ENCODE peak calls at places on chromosomes 11 and 22, in nine cellular contexts. One of them, this sample, is unnamed.

GRCh38 chr22:48227341-48228018 is 1465.0 kb downstream of the TBC1D22A start:
- DNase-seq in right atrium auricular region: peak; percentile 28
- DNase-seq in activated CD4-positive, alpha-beta T cell treated with anti-CD3 and anti-CD28 coated beads for 24 hours: no peak
- DNase-seq in caudate nucleus: no peak
- DNase-seq in hippocampal formation: no peak
- DNase-seq in AG09319: no peak
- DNase-seq in left cardiac atrium: no peak
- DNase-seq in RWPE1: no peak
- DNase-seq in non-pigmented ciliary epithelial cell: no peak
- DNase-seq in this sample: no peak

GRCh38 chr11:70739811-70740474 is 341.6 kb downstream of the CTTN start:
- DNase-seq in right atrium auricular region: no peak
- DNase-seq in activated CD4-positive, alpha-beta T cell treated with anti-CD3 and anti-CD28 coated beads for 24 hours: no peak
- DNase-seq in caudate nucleus: no peak
- DNase-seq in hippocampal formation: no peak
- DNase-seq in AG09319: no peak
- DNase-seq in left cardiac atrium: no peak
- DNase-seq in RWPE1: no peak
- DNase-seq in non-pigmented ciliary epithelial cell: no peak
- DNase-seq in this sample: no peak

GRCh38 chr11:126118806-126119205 is 56.1 kb upstream of the CDON start:
- DNase-seq in right atrium auricular region: no peak
- DNase-seq in activated CD4-positive, alpha-beta T cell treated with anti-CD3 and anti-CD28 coated beads for 24 hours: no peak
- DNase-seq in caudate nucleus: no peak
- DNase-seq in hippocampal formation: no peak
- DNase-seq in AG09319: no peak
- DNase-seq in left cardiac atrium: no peak
- DNase-seq in RWPE1: no peak
- DNase-seq in non-pigmented ciliary epithelial cell: no peak
- DNase-seq in this sample: no peak

GRCh38 chr11:108906329-108906728 is 241.5 kb downstream of the DDX10 start:
- DNase-seq in right atrium auricular region: no peak
- DNase-seq in activated CD4-positive, alpha-beta T cell treated with anti-CD3 and anti-CD28 coated beads for 24 hours: no peak
- DNase-seq in caudate nucleus: no peak
- DNase-seq in hippocampal formation: no peak
- DNase-seq in AG09319: peak; percentile 10
- DNase-seq in left cardiac atrium: no peak
- DNase-seq in RWPE1: peak; percentile 55
- DNase-seq in non-pigmented ciliary epithelial cell: no peak
- DNase-seq in this sample: peak; percentile 68

GRCh38 chr11:29333993-29334780 is 682.6 kb downstream of the KCNA4 start:
- DNase-seq in right atrium auricular region: no peak
- DNase-seq in activated CD4-positive, alpha-beta T cell treated with anti-CD3 and anti-CD28 coated beads for 24 hours: no peak
- DNase-seq in caudate nucleus: no peak
- DNase-seq in hippocampal formation: peak; percentile 42
- DNase-seq in AG09319: no peak
- DNase-seq in left cardiac atrium: no peak
- DNase-seq in RWPE1: peak; percentile 43
- DNase-seq in non-pigmented ciliary epithelial cell: no peak
- DNase-seq in this sample: peak; percentile 48

GRCh38 chr22:21849489-21849888 is 18.0 kb downstream of the MAPK1 start:
- DNase-seq in right atrium auricular region: no peak
- DNase-seq in activated CD4-positive, alpha-beta T cell treated with anti-CD3 and anti-CD28 coated beads for 24 hours: no peak
- DNase-seq in caudate nucleus: no peak
- DNase-seq in hippocampal formation: no peak
- DNase-seq in AG09319: no peak
- DNase-seq in left cardiac atrium: no peak
- DNase-seq in RWPE1: no peak
- DNase-seq in non-pigmented ciliary epithelial cell: no peak
- DNase-seq in this sample: no peak

GRCh38 chr11:22787565-22788162 is 41.9 kb downstream of the SVIP start:
- DNase-seq in right atrium auricular region: no peak
- DNase-seq in activated CD4-positive, alpha-beta T cell treated with anti-CD3 and anti-CD28 coated beads for 24 hours: no peak
- DNase-seq in caudate nucleus: no peak
- DNase-seq in hippocampal formation: peak; percentile 73
- DNase-seq in AG09319: no peak
- DNase-seq in left cardiac atrium: no peak
- DNase-seq in RWPE1: peak; percentile 34
- DNase-seq in non-pigmented ciliary epithelial cell: peak; percentile 10
- DNase-seq in this sample: peak; percentile 16

GRCh38 chr11:65366340-65366773 is 11.8 kb downstream of the TIGD3 start:
- DNase-seq in right atrium auricular region: no peak
- DNase-seq in activated CD4-positive, alpha-beta T cell treated with anti-CD3 and anti-CD28 coated beads for 24 hours: no peak
- DNase-seq in caudate nucleus: no peak
- DNase-seq in hippocampal formation: peak; percentile 79
- DNase-seq in AG09319: peak; percentile 63
- DNase-seq in left cardiac atrium: no peak
- DNase-seq in RWPE1: peak; percentile 80
- DNase-seq in non-pigmented ciliary epithelial cell: peak; percentile 56
- DNase-seq in this sample: peak; percentile 65

GRCh38 chr22:30481711-30482110 is 9.9 kb upstream of the SEC14L3 start:
- DNase-seq in right atrium auricular region: no peak
- DNase-seq in activated CD4-positive, alpha-beta T cell treated with anti-CD3 and anti-CD28 coated beads for 24 hours: no peak
- DNase-seq in caudate nucleus: peak; percentile 24
- DNase-seq in hippocampal formation: no peak
- DNase-seq in AG09319: no peak
- DNase-seq in left cardiac atrium: no peak
- DNase-seq in RWPE1: no peak
- DNase-seq in non-pigmented ciliary epithelial cell: no peak
- DNase-seq in this sample: peak; percentile 52

GRCh38 chr11:130121430-130121978 is 38.1 kb upstream of the ST14 start:
- DNase-seq in right atrium auricular region: no peak
- DNase-seq in activated CD4-positive, alpha-beta T cell treated with anti-CD3 and anti-CD28 coated beads for 24 hours: no peak
- DNase-seq in caudate nucleus: no peak
- DNase-seq in hippocampal formation: no peak
- DNase-seq in AG09319: no peak
- DNase-seq in left cardiac atrium: no peak
- DNase-seq in RWPE1: no peak
- DNase-seq in non-pigmented ciliary epithelial cell: peak; percentile 86
- DNase-seq in this sample: peak; percentile 69

GRCh38 chr11:42085736-42086135 is 626.3 kb upstream of the LRRC4C start:
- DNase-seq in right atrium auricular region: no peak
- DNase-seq in activated CD4-positive, alpha-beta T cell treated with anti-CD3 and anti-CD28 coated beads for 24 hours: no peak
- DNase-seq in caudate nucleus: no peak
- DNase-seq in hippocampal formation: peak; percentile 5
- DNase-seq in AG09319: no peak
- DNase-seq in left cardiac atrium: no peak
- DNase-seq in RWPE1: no peak
- DNase-seq in non-pigmented ciliary epithelial cell: no peak
- DNase-seq in this sample: no peak

GRCh38 chr22:41127447-41127846 is 35.1 kb downstream of the EP300 start:
- DNase-seq in right atrium auricular region: no peak
- DNase-seq in activated CD4-positive, alpha-beta T cell treated with anti-CD3 and anti-CD28 coated beads for 24 hours: no peak
- DNase-seq in caudate nucleus: no peak
- DNase-seq in hippocampal formation: no peak
- DNase-seq in AG09319: no peak
- DNase-seq in left cardiac atrium: peak; percentile 28
- DNase-seq in RWPE1: no peak
- DNase-seq in non-pigmented ciliary epithelial cell: no peak
- DNase-seq in this sample: no peak

GRCh38 chr11:48005133-48005532 is 24.8 kb downstream of the PTPRJ start:
- DNase-seq in right atrium auricular region: no peak
- DNase-seq in activated CD4-positive, alpha-beta T cell treated with anti-CD3 and anti-CD28 coated beads for 24 hours: no peak
- DNase-seq in caudate nucleus: no peak
- DNase-seq in hippocampal formation: no peak
- DNase-seq in AG09319: no peak
- DNase-seq in left cardiac atrium: no peak
- DNase-seq in RWPE1: no peak
- DNase-seq in non-pigmented ciliary epithelial cell: no peak
- DNase-seq in this sample: no peak

GRCh38 chr11:27201454-27202302 is 161.1 kb downstream of the BBOX1 start:
- DNase-seq in right atrium auricular region: peak; percentile 91
- DNase-seq in activated CD4-positive, alpha-beta T cell treated with anti-CD3 and anti-CD28 coated beads for 24 hours: no peak
- DNase-seq in caudate nucleus: no peak
- DNase-seq in hippocampal formation: no peak
- DNase-seq in AG09319: no peak
- DNase-seq in left cardiac atrium: peak; percentile 89
- DNase-seq in RWPE1: peak; percentile 82
- DNase-seq in non-pigmented ciliary epithelial cell: no peak
- DNase-seq in this sample: peak; percentile 60

GRCh38 chr11:66976048-66976467 is 954 bp downstream of the C11orf86 start:
- DNase-seq in right atrium auricular region: no peak
- DNase-seq in activated CD4-positive, alpha-beta T cell treated with anti-CD3 and anti-CD28 coated beads for 24 hours: peak; percentile 15
- DNase-seq in caudate nucleus: no peak
- DNase-seq in hippocampal formation: no peak
- DNase-seq in AG09319: no peak
- DNase-seq in left cardiac atrium: no peak
- DNase-seq in RWPE1: no peak
- DNase-seq in non-pigmented ciliary epithelial cell: no peak
- DNase-seq in this sample: no peak

GRCh38 chr11:80841716-80842115 is 1400.9 kb upstream of the TENM4 start:
- DNase-seq in right atrium auricular region: no peak
- DNase-seq in activated CD4-positive, alpha-beta T cell treated with anti-CD3 and anti-CD28 coated beads for 24 hours: no peak
- DNase-seq in caudate nucleus: no peak
- DNase-seq in hippocampal formation: no peak
- DNase-seq in AG09319: no peak
- DNase-seq in left cardiac atrium: no peak
- DNase-seq in RWPE1: no peak
- DNase-seq in non-pigmented ciliary epithelial cell: no peak
- DNase-seq in this sample: peak; percentile 17

GRCh38 chr22:30636226-30637077 is 871 bp downstream of the SLC35E4 start:
- DNase-seq in right atrium auricular region: no peak
- DNase-seq in activated CD4-positive, alpha-beta T cell treated with anti-CD3 and anti-CD28 coated beads for 24 hours: no peak
- DNase-seq in caudate nucleus: no peak
- DNase-seq in hippocampal formation: no peak
- DNase-seq in AG09319: no peak
- DNase-seq in left cardiac atrium: peak; percentile 37
- DNase-seq in RWPE1: no peak
- DNase-seq in non-pigmented ciliary epithelial cell: no peak
- DNase-seq in this sample: peak; percentile 47

GRCh38 chr11:1767399-1768140 is 3.8 kb upstream of the CTSD start:
- DNase-seq in right atrium auricular region: no peak
- DNase-seq in activated CD4-positive, alpha-beta T cell treated with anti-CD3 and anti-CD28 coated beads for 24 hours: no peak
- DNase-seq in caudate nucleus: no peak
- DNase-seq in hippocampal formation: no peak
- DNase-seq in AG09319: no peak
- DNase-seq in left cardiac atrium: no peak
- DNase-seq in RWPE1: no peak
- DNase-seq in non-pigmented ciliary epithelial cell: no peak
- DNase-seq in this sample: no peak

GRCh38 chr11:66457826-66458225 is 8.9 kb upstream of the PELI3 start:
- DNase-seq in right atrium auricular region: no peak
- DNase-seq in activated CD4-positive, alpha-beta T cell treated with anti-CD3 and anti-CD28 coated beads for 24 hours: no peak
- DNase-seq in caudate nucleus: no peak
- DNase-seq in hippocampal formation: no peak
- DNase-seq in AG09319: no peak
- DNase-seq in left cardiac atrium: no peak
- DNase-seq in RWPE1: no peak
- DNase-seq in non-pigmented ciliary epithelial cell: no peak
- DNase-seq in this sample: no peak

GRCh38 chr11:45213717-45214116 is 67.3 kb downstream of the PRDM11 start:
- DNase-seq in right atrium auricular region: no peak
- DNase-seq in activated CD4-positive, alpha-beta T cell treated with anti-CD3 and anti-CD28 coated beads for 24 hours: no peak
- DNase-seq in caudate nucleus: no peak
- DNase-seq in hippocampal formation: no peak
- DNase-seq in AG09319: no peak
- DNase-seq in left cardiac atrium: no peak
- DNase-seq in RWPE1: no peak
- DNase-seq in non-pigmented ciliary epithelial cell: no peak
- DNase-seq in this sample: no peak

GRCh38 chr11:67033661-67034166 is 10.8 kb downstream of the SYT12 start:
- DNase-seq in right atrium auricular region: no peak
- DNase-seq in activated CD4-positive, alpha-beta T cell treated with anti-CD3 and anti-CD28 coated beads for 24 hours: no peak
- DNase-seq in caudate nucleus: no peak
- DNase-seq in hippocampal formation: peak; percentile 51
- DNase-seq in AG09319: peak; percentile 86
- DNase-seq in left cardiac atrium: no peak
- DNase-seq in RWPE1: peak; percentile 45
- DNase-seq in non-pigmented ciliary epithelial cell: peak; percentile 93
- DNase-seq in this sample: peak; percentile 93

GRCh38 chr11:65132988-65133700 is 1.2 kb downstream of the SYVN1 start:
- DNase-seq in right atrium auricular region: no peak
- DNase-seq in activated CD4-positive, alpha-beta T cell treated with anti-CD3 and anti-CD28 coated beads for 24 hours: no peak
- DNase-seq in caudate nucleus: no peak
- DNase-seq in hippocampal formation: no peak
- DNase-seq in AG09319: no peak
- DNase-seq in left cardiac atrium: peak; percentile 46
- DNase-seq in RWPE1: peak; percentile 78
- DNase-seq in non-pigmented ciliary epithelial cell: no peak
- DNase-seq in this sample: peak; percentile 67

GRCh38 chr11:16780146-16780545 is 41.7 kb downstream of the C11orf58 start:
- DNase-seq in right atrium auricular region: no peak
- DNase-seq in activated CD4-positive, alpha-beta T cell treated with anti-CD3 and anti-CD28 coated beads for 24 hours: no peak
- DNase-seq in caudate nucleus: no peak
- DNase-seq in hippocampal formation: no peak
- DNase-seq in AG09319: no peak
- DNase-seq in left cardiac atrium: no peak
- DNase-seq in RWPE1: no peak
- DNase-seq in non-pigmented ciliary epithelial cell: no peak
- DNase-seq in this sample: no peak

GRCh38 chr22:36184433-36185035 is 17.1 kb downstream of the APOL4 start:
- DNase-seq in right atrium auricular region: no peak
- DNase-seq in activated CD4-positive, alpha-beta T cell treated with anti-CD3 and anti-CD28 coated beads for 24 hours: no peak
- DNase-seq in caudate nucleus: no peak
- DNase-seq in hippocampal formation: peak; percentile 38
- DNase-seq in AG09319: no peak
- DNase-seq in left cardiac atrium: peak; percentile 70
- DNase-seq in RWPE1: no peak
- DNase-seq in non-pigmented ciliary epithelial cell: no peak
- DNase-seq in this sample: no peak

GRCh38 chr22:31496735-31497146 is 405 bp downstream of the SFI1 start:
- DNase-seq in right atrium auricular region: no peak
- DNase-seq in activated CD4-positive, alpha-beta T cell treated with anti-CD3 and anti-CD28 coated beads for 24 hours: peak; percentile 25
- DNase-seq in caudate nucleus: no peak
- DNase-seq in hippocampal formation: no peak
- DNase-seq in AG09319: no peak
- DNase-seq in left cardiac atrium: peak; percentile 33
- DNase-seq in RWPE1: no peak
- DNase-seq in non-pigmented ciliary epithelial cell: no peak
- DNase-seq in this sample: no peak

GRCh38 chr11:19577391-19577831 is 135.2 kb upstream of the NAV2 start:
- DNase-seq in right atrium auricular region: no peak
- DNase-seq in activated CD4-positive, alpha-beta T cell treated with anti-CD3 and anti-CD28 coated beads for 24 hours: no peak
- DNase-seq in caudate nucleus: no peak
- DNase-seq in hippocampal formation: no peak
- DNase-seq in AG09319: no peak
- DNase-seq in left cardiac atrium: no peak
- DNase-seq in RWPE1: no peak
- DNase-seq in non-pigmented ciliary epithelial cell: no peak
- DNase-seq in this sample: no peak

GRCh38 chr22:36417281-36417686 is 29.5 kb upstream of the MYH9 start:
- DNase-seq in right atrium auricular region: no peak
- DNase-seq in activated CD4-positive, alpha-beta T cell treated with anti-CD3 and anti-CD28 coated beads for 24 hours: no peak
- DNase-seq in caudate nucleus: no peak
- DNase-seq in hippocampal formation: no peak
- DNase-seq in AG09319: no peak
- DNase-seq in left cardiac atrium: no peak
- DNase-seq in RWPE1: peak; percentile 44
- DNase-seq in non-pigmented ciliary epithelial cell: no peak
- DNase-seq in this sample: peak; percentile 96

GRCh38 chr11:13679768-13680167 is 11.3 kb downstream of the FAR1 start:
- DNase-seq in right atrium auricular region: no peak
- DNase-seq in activated CD4-positive, alpha-beta T cell treated with anti-CD3 and anti-CD28 coated beads for 24 hours: no peak
- DNase-seq in caudate nucleus: no peak
- DNase-seq in hippocampal formation: peak; percentile 43
- DNase-seq in AG09319: no peak
- DNase-seq in left cardiac atrium: no peak
- DNase-seq in RWPE1: no peak
- DNase-seq in non-pigmented ciliary epithelial cell: no peak
- DNase-seq in this sample: no peak

GRCh38 chr11:10192036-10192435 is 102.0 kb downstream of the SBF2 start:
- DNase-seq in right atrium auricular region: no peak
- DNase-seq in activated CD4-positive, alpha-beta T cell treated with anti-CD3 and anti-CD28 coated beads for 24 hours: no peak
- DNase-seq in caudate nucleus: no peak
- DNase-seq in hippocampal formation: no peak
- DNase-seq in AG09319: no peak
- DNase-seq in left cardiac atrium: no peak
- DNase-seq in RWPE1: no peak
- DNase-seq in non-pigmented ciliary epithelial cell: no peak
- DNase-seq in this sample: no peak

GRCh38 chr11:106706355-106706754 is 311.9 kb downstream of the GUCY1A2 start:
- DNase-seq in right atrium auricular region: no peak
- DNase-seq in activated CD4-positive, alpha-beta T cell treated with anti-CD3 and anti-CD28 coated beads for 24 hours: no peak
- DNase-seq in caudate nucleus: no peak
- DNase-seq in hippocampal formation: no peak
- DNase-seq in AG09319: no peak
- DNase-seq in left cardiac atrium: no peak
- DNase-seq in RWPE1: peak; percentile 85
- DNase-seq in non-pigmented ciliary epithelial cell: peak; percentile 69
- DNase-seq in this sample: peak; percentile 86

GRCh38 chr11:83691387-83692088 is 405.4 kb upstream of the CCDC90B start:
- DNase-seq in right atrium auricular region: peak; percentile 59
- DNase-seq in activated CD4-positive, alpha-beta T cell treated with anti-CD3 and anti-CD28 coated beads for 24 hours: no peak
- DNase-seq in caudate nucleus: no peak
- DNase-seq in hippocampal formation: no peak
- DNase-seq in AG09319: no peak
- DNase-seq in left cardiac atrium: peak; percentile 36
- DNase-seq in RWPE1: no peak
- DNase-seq in non-pigmented ciliary epithelial cell: no peak
- DNase-seq in this sample: no peak